ENCODE peak calls at places on chromosomes 12 and 14, in five cellular contexts. O is K562, W is HCT116, X is mammary epithelial cell, J is SK-N-SH. H is an unnamed sample. For H3K36me3, H3K4me1 and H4K20me1, the result is how much of the 10 kb centered on the place peaks cover.

GRCh38 chr12:5332521-5332920 is 99.4 kb upstream of the NTF3 start:
- DNase-seq in O (no peak), W (no peak), X (no peak), J (no peak), H (no peak)

GRCh38 chr12:30965613-30965985 is 39.1 kb downstream of the TSPAN11 start:
- DNase-seq in O (peak), W (peak), X (no peak), J (no peak), H (no peak)

GRCh38 chr12:76085159-76085868 is 829 bp upstream of the NAP1L1 start:
- DNase-seq in O (no peak), W (no peak), X (peak), J (peak), H (peak)

GRCh38 chr14:21382886-21383847 is 652 bp downstream of the SUPT16H start:
- DNase-seq in O (peak), W (no peak), X (peak), J (peak), H (peak)

GRCh38 chr12:121804417-121805111 is 755 bp downstream of the SETD1B start:
- DNase-seq in O (peak), W (no peak), X (peak), J (peak), H (peak)

GRCh38 chr12:7112041-7112440 is 3.0 kb upstream of the C1RL start:
- DNase-seq in O (no peak), W (no peak), X (no peak), J (no peak), H (no peak)

GRCh38 chr14:37417833-37418232 is 177.2 kb downstream of the FOXA1 start:
- DNase-seq in O (no peak), W (no peak), X (no peak), J (no peak), H (no peak)

GRCh38 chr14:73576391-73576790 is 7.4 kb downstream of the ACOT2 start:
- DNase-seq in O (no peak), W (no peak), X (peak), J (no peak), H (peak)

GRCh38 chr12:94262228-94263010 is 114.0 kb downstream of the PLXNC1 start:
- DNase-seq in O (peak), W (peak), X (peak), J (peak), H (peak)

GRCh38 chr14:71130491-71131179 is 223.4 kb downstream of the PCNX1 start:
- DNase-seq in O (no peak), W (no peak), X (peak), J (no peak), H (peak)

GRCh38 chr12:4006743-4007142 is 133.5 kb upstream of the PARP11 start:
- DNase-seq in O (no peak), W (no peak), X (peak), J (no peak), H (no peak)

GRCh38 chr12:105485321-105485910 is 154.9 kb downstream of the C12orf75 start:
- DNase-seq in O (no peak), W (no peak), X (no peak), J (no peak), H (no peak)

GRCh38 chr14:50816419-50817047 is 14.4 kb downstream of the NIN start:
- DNase-seq in O (no peak), W (no peak), X (no peak), J (no peak), H (no peak)

GRCh38 chr12:29990971-29991370 is 207.2 kb upstream of the TMTC1 start:
- DNase-seq in O (no peak), W (no peak), X (no peak), J (no peak), H (no peak)

GRCh38 chr12:128794661-128795529 is 28.9 kb downstream of the SLC15A4 start:
- DNase-seq in O (no peak), W (no peak), X (no peak), J (no peak), H (no peak)

GRCh38 chr12:72271741-72272661 is at the start of gene TRHDE:
- DNase-seq in O (no peak), W (no peak), X (peak), J (peak), H (peak)

GRCh38 chr12:80937391-80938238 is at the start of gene LIN7A:
- DNase-seq in O (no peak), W (no peak), X (peak), J (peak), H (peak)

GRCh38 chr12:25001311-25001710 is 52.4 kb upstream of the BCAT1 start:
- DNase-seq in O (no peak), W (no peak), X (no peak), J (no peak), H (no peak)

GRCh38 chr12:19946549-19946948 is 421.8 kb upstream of the PDE3A start:
- DNase-seq in O (no peak), W (no peak), X (no peak), J (no peak), H (peak)

GRCh38 chr12:79250186-79250585 is 385.6 kb downstream of the SYT1 start:
- DNase-seq in O (no peak), W (no peak), X (no peak), J (no peak), H (no peak)

GRCh38 chr12:14729586-14729985 is 33.2 kb upstream of the GUCY2C start:
- DNase-seq in O (no peak), W (no peak), X (no peak), J (no peak), H (no peak)

GRCh38 chr12:14396071-14396470 is 30.6 kb downstream of the ATF7IP start:
- DNase-seq in O (no peak), W (no peak), X (no peak), J (no peak), H (no peak)

GRCh38 chr14:69501362-69501964 is 16.9 kb downstream of the PLEKHD1 start:
- DNase-seq in O (no peak), W (no peak), X (no peak), J (peak), H (peak)

GRCh38 chr12:31989987-31990386 is 30.8 kb downstream of the RESF1 start:
- DNase-seq in O (no peak), W (no peak), X (peak), J (no peak), H (no peak)

GRCh38 chr12:102811125-102811737 is 105.8 kb downstream of the PAH start:
- DNase-seq in O (peak), W (peak), X (no peak), J (peak), H (peak)

GRCh38 chr12:88658009-88658408 is 77.7 kb upstream of the KITLG start:
- DNase-seq in O (no peak), W (peak), X (peak), J (no peak), H (no peak)

GRCh38 chr14:100867631-100868315 is 35.7 kb downstream of the RTL1 start:
- DNase-seq in O (no peak), W (no peak), X (no peak), J (no peak), H (peak)
- H3K36me3 ChIP-seq in O (under half), W (under half), X (under half), J (under half), H (under half)

GRCh38 chr12:101653503-101653902 is 43.9 kb upstream of the CHPT1 start:
- DNase-seq in O (no peak), W (no peak), X (no peak), J (no peak), H (no peak)

GRCh38 chr12:101654442-101654841 is 43.0 kb upstream of the CHPT1 start:
- DNase-seq in O (no peak), W (no peak), X (no peak), J (no peak), H (no peak)

GRCh38 chr12:101653030-101653429 is 44.4 kb upstream of the CHPT1 start:
- DNase-seq in O (no peak), W (no peak), X (no peak), J (no peak), H (no peak)

GRCh38 chr12:101655400-101655799 is 42.0 kb upstream of the CHPT1 start:
- DNase-seq in O (no peak), W (no peak), X (no peak), J (no peak), H (no peak)
- H3K4me1 ChIP-seq in O (under half), W (under half), X (under half), J (under half), H (under half)

GRCh38 chr14:99192823-99193222 is 79.2 kb downstream of the BCL11B start:
- DNase-seq in O (no peak), W (no peak), X (no peak), J (no peak), H (no peak)
- H4K20me1 ChIP-seq in O (under half), W (under half), X (under half), J (under half), H (under half)

GRCh38 chr12:46361667-46362034 is 10.9 kb downstream of the SLC38A2 start:
- DNase-seq in O (no peak), W (no peak), X (no peak), J (no peak), H (no peak)
- H3K36me3 ChIP-seq in O (half or more), W (half or more), X (half or more), J (half or more), H (half or more)

GRCh38 chr12:85872497-85873091 is 1.5 kb upstream of the NTS start:
- DNase-seq in O (peak), W (peak), X (peak), J (peak), H (no peak)
- H3K4me1 ChIP-seq in O (under half), W (under half), X (under half), J (under half), H (under half)

DNA sequence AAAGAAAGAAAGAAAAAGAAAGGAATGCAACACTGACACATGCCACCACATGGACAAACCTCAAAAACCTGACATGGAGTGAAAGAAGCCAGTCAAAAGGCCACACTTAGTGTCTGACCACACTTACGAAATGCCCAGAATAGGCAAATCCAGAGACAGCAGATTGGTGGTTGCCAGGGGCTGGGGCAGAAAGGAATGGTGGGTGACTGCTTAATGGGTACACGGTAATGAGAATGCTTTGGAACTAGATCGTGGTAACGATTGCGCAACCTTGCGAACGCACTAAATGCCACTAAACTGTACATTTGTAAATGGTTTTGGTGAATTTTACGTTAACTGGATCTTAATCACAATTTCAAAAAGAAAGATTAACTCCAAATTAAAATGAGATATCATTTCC is 39.5 kb downstream of the SCARB1 start:
- DNase-seq in O (no peak), W (no peak), X (no peak), J (no peak), H (no peak)
- H4K20me1 ChIP-seq in O (under half), W (under half), X (under half), J (under half), H (under half)